ENCODE peak calls at places on chromosomes 2 and 18, in four cellular contexts. E is body of pancreas, R is GM23248, N is fibroblast of lung. G is an unnamed sample. For H3K4me1, the result is how much of the 10 kb centered on the place peaks cover.

GRCh38 chr2:39033980-39034379 is 86.9 kb downstream of the SOS1 start:
- DNase-seq in E (no peak), R (peak), N (peak), G (no peak)

GRCh38 chr2:137223722-137224121 is 458.4 kb downstream of the THSD7B start:
- DNase-seq in E (no peak), R (no peak), N (no peak), G (no peak)

GRCh38 chr2:28342081-28342967 is 50.3 kb upstream of the FOSL2 start:
- DNase-seq in E (peak), R (peak), N (peak), G (peak)

GRCh38 chr2:13284688-13285087 is 568.0 kb downstream of the TRIB2 start:
- DNase-seq in E (no peak), R (no peak), N (no peak), G (no peak)

GRCh38 chr18:41905786-41906527 is 49.1 kb upstream of the PIK3C3 start:
- DNase-seq in E (no peak), R (peak), N (no peak), G (no peak)

GRCh38 chr2:233829193-233830110 is 24.9 kb downstream of the HJURP start:
- DNase-seq in E (no peak), R (no peak), N (no peak), G (peak)

GRCh38 chr2:10771786-10772185 is 40.8 kb downstream of the PDIA6 start:
- DNase-seq in E (no peak), R (no peak), N (no peak), G (peak)

GRCh38 chr2:137049518-137049917 is 284.2 kb downstream of the THSD7B start:
- DNase-seq in E (no peak), R (no peak), N (no peak), G (no peak)

GRCh38 chr2:122340246-122340645 is 584.8 kb downstream of the TSN start:
- DNase-seq in E (no peak), R (peak), N (no peak), G (no peak)

GRCh38 chr2:127576433-127577207 is 41.1 kb downstream of the MYO7B start:
- DNase-seq in E (no peak), R (peak), N (peak), G (peak)

GRCh38 chr2:191190439-191190838 is 39.6 kb upstream of the STAT4 start:
- DNase-seq in E (no peak), R (no peak), N (no peak), G (no peak)

GRCh38 chr2:46858697-46859080 is 56.9 kb downstream of the MCFD2 start:
- DNase-seq in E (no peak), R (peak), N (peak), G (no peak)

GRCh38 chr2:32678825-32679224 is 51.0 kb downstream of the TTC27 start:
- DNase-seq in E (no peak), R (peak), N (peak), G (no peak)

GRCh38 chr2:228688007-228688645 is 506.6 kb upstream of the SPHKAP start:
- DNase-seq in E (no peak), R (peak), N (no peak), G (no peak)

GRCh38 chr2:218285604-218286003 is 6.7 kb downstream of the TMBIM1 start:
- DNase-seq in E (peak), R (peak), N (peak), G (peak)

GRCh38 chr2:10721344-10722251 is at the start of gene ATP6V1C2:
- DNase-seq in E (peak), R (peak), N (no peak), G (no peak)

GRCh38 chr2:231228223-231228622 is 29.8 kb downstream of the ARMC9 start:
- DNase-seq in E (no peak), R (no peak), N (no peak), G (no peak)

GRCh38 chr18:29172151-29173015 is 995.5 kb upstream of the CDH2 start:
- DNase-seq in E (no peak), R (peak), N (peak), G (no peak)

GRCh38 chr2:202064206-202064880 is 8.7 kb upstream of the KIAA2012 start:
- DNase-seq in E (no peak), R (peak), N (peak), G (no peak)

GRCh38 chr2:190922411-190922810 is 41.8 kb downstream of the GLS start:
- DNase-seq in E (no peak), R (no peak), N (peak), G (no peak)

GRCh38 chr2:186683341-186683740 is 10.5 kb upstream of the FAM171B start:
- DNase-seq in E (no peak), R (peak), N (peak), G (no peak)

GRCh38 chr2:127355407-127356008 is 32.3 kb downstream of the MAP3K2 start:
- DNase-seq in E (no peak), R (peak), N (no peak), G (no peak)

GRCh38 chr2:104755026-104755856 is 98.7 kb upstream of the POU3F3 start:
- DNase-seq in E (no peak), R (peak), N (peak), G (no peak)

GRCh38 chr18:32036506-32037210 is 18.0 kb downstream of the RNF125 start:
- DNase-seq in E (no peak), R (no peak), N (no peak), G (no peak)

GRCh38 chr2:238108423-238109201 is 8.5 kb downstream of the ESPNL start:
- DNase-seq in E (no peak), R (no peak), N (no peak), G (peak)

GRCh38 chr2:38039111-38039510 is 36.8 kb downstream of the CYP1B1 start:
- DNase-seq in E (no peak), R (peak), N (peak), G (no peak)

GRCh38 chr18:657311-657997 is at the start of gene TYMS:
- DNase-seq in E (peak), R (peak), N (peak), G (no peak)

GRCh38 chr2:38245114-38245641 is 131.9 kb downstream of the ATL2 start:
- DNase-seq in E (no peak), R (peak), N (peak), G (no peak)

GRCh38 chr2:240567137-240567871 is 980 bp upstream of the RNPEPL1 start:
- DNase-seq in E (peak), R (peak), N (no peak), G (peak)

GRCh38 chr2:240569998-240570530 is 1.8 kb downstream of the RNPEPL1 start:
- DNase-seq in E (peak), R (no peak), N (no peak), G (peak)

GRCh38 chr2:240567872-240568677 is at the start of gene RNPEPL1:
- DNase-seq in E (peak), R (peak), N (peak), G (peak)

GRCh38 chr2:240569523-240569997 is 1.3 kb downstream of the RNPEPL1 start:
- DNase-seq in E (no peak), R (no peak), N (no peak), G (no peak)

GRCh38 chr2:240568678-240569522 is 616 bp downstream of the RNPEPL1 start:
- DNase-seq in E (peak), R (peak), N (peak), G (peak)
- H3K4me1 ChIP-seq in E (half or more), R (under half), N (under half), G (under half)

DNA sequence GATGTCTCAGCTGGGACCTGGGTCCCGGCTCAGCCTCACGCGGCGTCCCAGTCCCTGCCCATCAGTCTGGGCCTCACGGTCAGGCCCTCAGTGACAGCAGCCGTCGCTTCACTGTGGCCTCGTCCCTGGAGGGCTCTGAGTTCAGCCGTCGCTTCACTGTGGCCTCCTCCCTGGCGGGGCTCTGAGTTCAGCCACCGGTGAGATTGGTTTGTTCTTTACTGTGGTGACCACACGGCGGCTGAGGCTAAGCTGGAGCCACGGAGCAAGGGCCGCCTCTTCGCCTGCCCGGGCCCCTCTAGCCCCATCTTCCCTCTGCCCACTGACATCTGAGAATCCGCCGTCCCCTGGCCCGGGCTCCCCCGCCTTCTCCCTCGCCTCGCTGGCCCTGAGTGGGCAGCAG is 51.2 kb downstream of the NFATC1 start:
- DNase-seq in E (no peak), R (no peak), N (no peak), G (no peak)
- H3K4me1 ChIP-seq in E (under half), R (under half), N (under half), G (under half)

DNA sequence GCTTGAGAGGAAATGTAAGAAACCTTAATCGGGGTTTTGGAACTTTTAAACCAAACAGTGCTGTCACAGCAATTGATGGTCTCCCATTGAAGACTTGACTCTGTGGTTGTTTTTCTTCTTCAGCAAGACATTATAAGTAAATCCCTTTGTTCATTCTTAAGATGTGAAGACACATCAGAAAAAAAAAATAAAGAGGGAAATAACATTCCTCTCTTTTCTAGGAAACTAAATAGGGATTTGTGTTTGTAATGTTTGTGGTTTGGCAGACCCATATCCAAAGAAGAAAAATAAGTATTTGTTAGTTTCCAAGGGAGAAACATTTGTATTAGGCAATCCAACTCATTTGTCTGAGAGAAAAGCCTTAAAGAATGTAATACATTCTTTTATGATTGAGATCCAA is 359.9 kb downstream of the DSC3 start:
- DNase-seq in E (no peak), R (no peak), N (peak), G (no peak)
- H3K4me1 ChIP-seq in E (under half), R (under half), N (under half), G (under half)

DNA sequence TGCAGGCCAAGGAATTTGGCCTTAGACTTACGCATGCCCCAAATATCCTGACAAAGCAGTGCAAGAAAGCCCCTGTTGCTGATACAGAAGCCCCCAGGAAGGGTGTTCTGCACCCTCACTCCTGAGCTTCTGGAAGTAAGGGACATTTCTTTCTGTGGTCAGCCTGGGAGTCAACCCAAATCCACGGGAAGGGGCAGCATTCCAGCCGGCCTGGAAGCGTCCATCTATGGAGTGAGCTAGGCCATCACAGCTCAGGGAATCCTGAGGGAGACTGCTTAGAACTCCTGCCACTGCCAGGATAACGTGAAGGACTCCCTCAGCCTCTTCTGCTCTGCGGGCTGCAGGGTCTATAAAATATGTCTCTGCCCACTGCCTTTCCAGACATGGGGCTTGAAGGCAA is 173.9 kb downstream of the ANAPC1 start:
- DNase-seq in E (no peak), R (no peak), N (peak), G (no peak)
- H3K4me1 ChIP-seq in E (under half), R (under half), N (under half), G (under half)

G was measured in tibial artery.